ENCODE peak calls at places on chromosome 9, in five cellular contexts. F is ACHN; U is GM04503; J is activated CD4-positive, alpha-beta memory T cell treated with anti-CD3 and anti-CD28 coated beads for 36 hours; X is NCI-H1436. W is an unnamed sample.

GRCh38 chr9:78601957-78602565 is 305.1 kb downstream of the PSAT1 start:
- DNase-seq in U (no peak), J (peak; percentile 12), X (peak; percentile 79), F (peak; percentile 52), W (peak; percentile 33)

GRCh38 chr9:106755727-106756126 is 107.2 kb upstream of the ZNF462 start:
- DNase-seq in F (no peak), X (no peak), U (no peak), J (no peak), W (no peak)

GRCh38 chr9:93671030-93671358 is 94.6 kb downstream of the PHF2 start:
- DNase-seq in F (no peak), U (no peak), J (peak; percentile 6), X (no peak), W (no peak)

GRCh38 chr9:110426052-110426709 is 88.5 kb upstream of the TXNDC8 start:
- DNase-seq in F (peak; percentile 14), J (no peak), U (no peak), X (no peak), W (no peak)

GRCh38 chr9:33025572-33026347 is 687 bp downstream of the DNAJA1 start:
- DNase-seq in X (peak; percentile 70), F (peak; percentile 59), U (no peak), J (peak; percentile 89), W (no peak)

GRCh38 chr9:11973011-11973410 is 720.2 kb upstream of the TYRP1 start:
- DNase-seq in F (no peak), X (no peak), U (no peak), J (no peak), W (no peak)

GRCh38 chr9:85600675-85601263 is 141.0 kb downstream of the AGTPBP1 start:
- DNase-seq in F (no peak), X (no peak), U (no peak), J (peak; percentile 33), W (no peak)

GRCh38 chr9:79764377-79764776 is 192.6 kb downstream of the TLE4 start:
- DNase-seq in U (peak; percentile 98), X (no peak), F (peak; percentile 58), J (no peak), W (peak; percentile 89)

GRCh38 chr9:4382722-4383317 is 83.0 kb upstream of the GLIS3 start:
- DNase-seq in U (no peak), J (no peak), X (peak; percentile 7), F (peak; percentile 31), W (no peak)

GRCh38 chr9:120379611-120380010 is 200.4 kb downstream of the CDK5RAP2 start:
- DNase-seq in F (no peak), X (no peak), J (no peak), U (no peak), W (no peak)

GRCh38 chr9:98852961-98853360 is 45.5 kb downstream of the GALNT12 start:
- DNase-seq in F (no peak), J (no peak), U (no peak), X (no peak), W (no peak)

GRCh38 chr9:111301195-111301594 is 28.8 kb downstream of the OR2K2 start:
- DNase-seq in J (no peak), X (no peak), F (no peak), U (no peak), W (no peak)

GRCh38 chr9:130054820-130055219 is 1.1 kb downstream of the GPR107 start:
- DNase-seq in J (no peak), U (no peak), F (no peak), X (no peak), W (no peak)

GRCh38 chr9:79107911-79108676 is 463.7 kb upstream of the TLE4 start:
- DNase-seq in U (peak; percentile 17), X (no peak), F (no peak), J (no peak), W (no peak)

GRCh38 chr9:110030632-110031031 is 177.3 kb downstream of the C9orf152 start:
- DNase-seq in X (no peak), U (no peak), J (peak; percentile 26), F (no peak), W (no peak)

GRCh38 chr9:89999176-89999533 is 394.3 kb downstream of the GADD45G start:
- DNase-seq in J (no peak), F (no peak), X (no peak), U (no peak), W (no peak)

GRCh38 chr9:27572566-27572917 is 739 bp downstream of the C9orf72 start:
- DNase-seq in F (peak; percentile 31), X (no peak), J (peak; percentile 80), U (peak; percentile 12), W (no peak)

GRCh38 chr9:95763983-95764382 is 111.5 kb upstream of the ERCC6L2 start:
- DNase-seq in X (no peak), U (no peak), F (no peak), J (no peak), W (no peak)

GRCh38 chr9:36833954-36834353 is 200.1 kb downstream of the PAX5 start:
- DNase-seq in X (no peak), J (no peak), U (no peak), F (no peak), W (no peak)

GRCh38 chr9:122806661-122807060 is 6.7 kb downstream of the OR1K1 start:
- DNase-seq in U (no peak), F (no peak), J (peak; percentile 45), X (no peak), W (no peak)

GRCh38 chr9:86452194-86452828 is 98.1 kb upstream of the TUT7 start:
- DNase-seq in F (no peak), U (no peak), X (no peak), J (no peak), W (no peak)

GRCh38 chr9:126301985-126302603 is 24.5 kb upstream of the MVB12B start:
- DNase-seq in X (peak; percentile 76), J (peak; percentile 50), F (peak; percentile 52), U (peak; percentile 18), W (peak; percentile 88)

GRCh38 chr9:127945338-127945737 is 7.7 kb upstream of the DPM2 start:
- DNase-seq in X (no peak), F (no peak), U (no peak), J (no peak), W (no peak)

GRCh38 chr9:95649801-95650213 is 133.0 kb upstream of the PTCH1 start:
- DNase-seq in X (no peak), U (peak; percentile 29), F (no peak), J (no peak), W (no peak)

GRCh38 chr9:23824241-23825142 is 1.5 kb downstream of the ELAVL2 start:
- DNase-seq in J (no peak), F (no peak), U (no peak), X (no peak), W (peak; percentile 57)